ENCODE peak calls at places on chromosomes 6 and 20, in six cellular contexts. F, U, L, Z, C and V are unnamed samples.

GRCh38 chr6:9834233-9834632 is 580.6 kb downstream of the TFAP2A start:
- DNase-seq in Z (no peak), C (no peak), F (no peak), L (no peak), U (no peak), V (no peak)

GRCh38 chr20:768426-768978 is at the start of gene SLC52A3:
- DNase-seq in C (no peak), Z (no peak), L (peak; percentile 86), F (no peak), U (peak; percentile 58), V (peak; percentile 20)

GRCh38 chr20:47330933-47331708 is 25.4 kb downstream of the ZMYND8 start:
- DNase-seq in Z (peak; percentile 90), L (peak; percentile 76), F (peak; percentile 87), C (no peak), U (peak; percentile 74), V (peak; percentile 83)

GRCh38 chr6:56775498-56776166 is 132.9 kb upstream of the DST start:
- DNase-seq in F (no peak), U (no peak), Z (no peak), L (no peak), C (no peak), V (no peak)

GRCh38 chr20:29079769-29080690 is 2177.4 kb upstream of the DEFB115 start:
- DNase-seq in Z (peak; percentile 9), C (no peak), L (no peak), U (no peak), F (no peak), V (no peak)

GRCh38 chr6:79010422-79010821 is 67.6 kb downstream of the PHIP start:
- DNase-seq in C (no peak), L (no peak), F (no peak), Z (no peak), U (no peak), V (no peak)

GRCh38 chr20:8150591-8150990 is 18.5 kb downstream of the PLCB1 start:
- DNase-seq in C (no peak), U (no peak), L (no peak), Z (peak; percentile 69), F (peak; percentile 70), V (no peak)

GRCh38 chr20:53080969-53081871 is 109.1 kb downstream of the TSHZ2 start:
- DNase-seq in U (peak; percentile 69), L (no peak), C (peak; percentile 25), F (peak; percentile 90), Z (peak; percentile 90), V (peak; percentile 81)

GRCh38 chr6:14953806-14954205 is 292.1 kb upstream of the JARID2 start:
- DNase-seq in C (no peak), U (no peak), F (no peak), Z (no peak), L (no peak), V (no peak)

GRCh38 chr6:47308223-47308567 is 1.5 kb downstream of the TNFRSF21 start:
- DNase-seq in L (no peak), Z (no peak), C (no peak), F (no peak), U (no peak), V (no peak)

GRCh38 chr20:17628101-17628841 is 53.8 kb downstream of the RRBP1 start:
- DNase-seq in C (no peak), U (no peak), L (no peak), F (no peak), Z (no peak), V (no peak)

GRCh38 chr6:56246941-56247653 is at the start of gene COL21A1:
- DNase-seq in U (peak; percentile 69), L (no peak), Z (peak; percentile 33), F (no peak), C (no peak), V (no peak)

GRCh38 chr6:24902782-24903181 is 33.0 kb downstream of the RIPOR2 start:
- DNase-seq in Z (peak; percentile 91), C (no peak), L (peak; percentile 2), U (no peak), F (peak; percentile 88), V (peak; percentile 41)

GRCh38 chr6:130412556-130413290 is 46.9 kb downstream of the TMEM200A start:
- DNase-seq in L (no peak), Z (no peak), U (no peak), C (no peak), F (no peak), V (no peak)

GRCh38 chr6:137978252-137978896 is 111.3 kb downstream of the TNFAIP3 start:
- DNase-seq in L (peak; percentile 48), Z (peak; percentile 22), F (no peak), C (peak; percentile 91), U (peak; percentile 75), V (peak; percentile 71)

GRCh38 chr6:117605169-117605826 is 3.0 kb upstream of the GOPC start:
- DNase-seq in Z (peak; percentile 76), L (peak; percentile 71), C (peak; percentile 30), U (peak; percentile 79), F (peak; percentile 63), V (peak; percentile 54)

GRCh38 chr6:118317581-118318563 is 230.2 kb upstream of the PLN start:
- DNase-seq in Z (peak; percentile 19), L (no peak), C (no peak), U (no peak), F (peak; percentile 12), V (no peak)

GRCh38 chr6:133184798-133185380 is 56.3 kb upstream of the EYA4 start:
- DNase-seq in Z (peak; percentile 23), U (peak; percentile 56), L (no peak), C (no peak), F (no peak), V (no peak)

GRCh38 chr20:59723607-59724456 is 119.5 kb downstream of the PHACTR3 start:
- DNase-seq in C (no peak), U (no peak), Z (no peak), F (no peak), L (no peak), V (peak; percentile 46)

GRCh38 chr20:59723108-59723500 is 118.8 kb downstream of the PHACTR3 start:
- DNase-seq in U (no peak), L (no peak), F (no peak), Z (no peak), C (no peak), V (no peak)

GRCh38 chr20:59725476-59726119 is 121.3 kb downstream of the PHACTR3 start:
- DNase-seq in F (no peak), U (no peak), C (no peak), Z (no peak), L (no peak), V (no peak)

GRCh38 chr20:59726196-59726595 is 121.9 kb downstream of the PHACTR3 start:
- DNase-seq in Z (no peak), C (no peak), U (no peak), F (no peak), L (no peak), V (no peak)

DNA sequence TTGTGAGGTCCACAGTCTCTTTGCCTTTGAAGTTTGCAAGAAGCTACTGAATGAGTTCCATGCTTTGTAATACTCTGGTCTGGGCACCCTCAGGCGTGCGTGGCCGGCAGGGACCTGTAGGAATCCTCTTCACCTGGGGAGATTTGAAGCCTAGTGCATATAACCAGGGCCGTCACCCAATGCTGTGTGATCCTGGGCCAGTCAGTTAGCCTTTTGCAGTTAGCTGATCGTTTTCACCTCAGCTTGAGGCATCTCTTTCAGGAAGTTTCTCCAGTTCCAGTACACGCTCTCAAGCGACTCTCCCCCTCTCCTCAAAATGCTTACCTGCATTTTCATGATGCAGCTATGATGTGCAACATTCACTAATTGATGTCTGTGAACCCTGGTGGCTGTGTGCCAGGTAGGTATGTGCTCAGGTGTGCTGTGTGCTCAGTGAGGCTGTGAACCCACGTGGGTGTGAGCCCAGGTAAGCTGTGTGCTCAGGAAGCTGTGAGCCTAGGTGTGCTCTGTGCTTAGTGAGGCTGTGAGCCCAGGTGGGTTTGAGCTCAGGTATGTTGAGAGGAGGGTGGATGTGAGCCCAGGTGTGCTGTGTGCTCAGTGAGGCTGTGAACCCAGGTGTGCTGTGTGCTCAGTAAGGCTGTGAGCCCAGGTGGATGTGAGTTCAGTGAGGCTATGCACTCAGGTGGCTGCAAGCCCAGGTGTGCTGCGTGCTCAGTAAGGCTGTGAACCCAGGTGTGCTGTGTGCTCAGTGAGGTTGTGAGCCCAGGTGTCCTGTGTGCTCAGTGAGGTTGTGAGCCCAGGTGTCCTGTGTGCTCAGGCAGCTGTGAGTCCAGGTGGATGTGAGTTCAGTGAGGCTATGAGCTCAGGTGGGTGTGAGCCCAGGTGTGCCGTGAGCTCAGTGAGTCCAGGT is 120.4 kb downstream of the PHACTR3 start:
- DNase-seq in Z (no peak), L (no peak), C (no peak), F (no peak), U (no peak), V (no peak)
- H3K4me3 ChIP-seq in Z (no peak overlapping the region), L (no peak overlapping the region), C (no peak overlapping the region), F (no peak overlapping the region), U (no peak overlapping the region), V (no peak overlapping the region)

DNA sequence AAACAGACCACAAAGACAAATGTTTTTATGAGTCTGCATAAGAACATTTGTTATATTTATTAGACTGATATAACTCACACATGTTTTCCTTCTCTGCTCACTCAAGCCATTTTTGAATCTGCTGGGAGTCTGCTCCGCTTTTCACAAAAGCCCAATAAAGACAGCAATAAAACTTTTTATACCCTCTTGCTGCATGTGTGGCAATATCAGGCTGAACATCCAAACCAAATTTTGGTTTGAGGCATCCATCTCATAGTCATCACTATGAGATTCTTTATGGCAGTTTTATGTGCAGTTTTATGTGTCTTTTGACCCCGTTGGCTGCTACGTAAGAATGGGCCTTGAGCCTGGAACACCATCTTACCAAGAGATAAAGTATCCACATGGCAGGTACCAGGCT is 1276.8 kb upstream of the ADGRB3 start:
- DNase-seq in L (no peak), C (no peak), F (no peak), U (no peak), Z (no peak), V (no peak)
- H2AFZ ChIP-seq in L (no peak overlapping the region), C (no peak overlapping the region), F (no peak overlapping the region), U (no peak overlapping the region), Z (no peak overlapping the region), V (no peak overlapping the region)

GRCh38 chr20:6057704-6058103 is 3.8 kb upstream of the LRRN4 start:
- DNase-seq in C (no peak), U (no peak), F (no peak), L (no peak), Z (no peak), V (no peak)
- H3K27ac ChIP-seq in C (no peak overlapping the region), U (peak overlapping the region; percentile 75), F (no peak overlapping the region), L (no peak overlapping the region), Z (no peak overlapping the region), V (no peak overlapping the region)

GRCh38 chr6:158008894-158009891 is 27.5 kb downstream of the SYNJ2 start:
- DNase-seq in U (peak; percentile 79), C (no peak), L (no peak), Z (peak; percentile 66), F (peak; percentile 60), V (peak; percentile 17)

GRCh38 chr6:158010591-158011477 is 29.2 kb downstream of the SYNJ2 start:
- DNase-seq in C (no peak), U (no peak), Z (no peak), F (no peak), L (no peak), V (no peak)

GRCh38 chr6:158011980-158012566 is 30.4 kb downstream of the SYNJ2 start:
- DNase-seq in Z (no peak), F (no peak), U (no peak), C (no peak), L (no peak), V (no peak)

GRCh38 chr6:158009935-158010585 is 28.4 kb downstream of the SYNJ2 start:
- DNase-seq in Z (no peak), U (no peak), C (no peak), L (no peak), F (no peak), V (no peak)

DNA sequence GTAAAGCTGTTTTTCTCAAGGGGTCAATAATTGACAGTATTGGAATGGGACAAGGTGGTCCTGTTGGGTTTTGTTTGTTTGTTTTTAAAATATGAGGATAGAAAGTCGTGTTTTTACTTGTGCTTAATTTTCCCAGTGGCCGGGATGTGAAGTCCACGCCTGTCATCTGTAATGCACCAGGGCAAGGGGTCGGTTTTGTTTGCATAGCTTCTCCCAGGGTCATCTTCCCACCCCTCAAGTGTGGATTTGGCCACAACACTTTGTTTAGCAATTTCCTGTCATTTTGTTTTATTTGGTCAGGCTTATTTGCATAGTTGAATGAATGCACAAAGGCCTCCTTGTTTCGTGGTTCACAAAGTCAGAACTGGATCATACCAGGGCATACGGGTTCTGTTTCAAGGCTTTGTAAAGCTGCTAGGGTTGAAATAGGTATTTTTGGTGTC is 29.8 kb downstream of the SYNJ2 start:
- DNase-seq in F (peak; percentile 42), Z (peak; percentile 49), L (no peak), C (no peak), U (no peak), V (peak; percentile 32)
- H3K4me3 ChIP-seq in F (no peak overlapping the region), Z (no peak overlapping the region), L (no peak overlapping the region), C (no peak overlapping the region), U (no peak overlapping the region), V (no peak overlapping the region)